ENCODE peak calls at places on chromosome 15, in four cellular contexts. B is neural progenitor cell, R is PC-3, Y is SK-N-SH. O is an unnamed sample.

GRCh38 chr15:32849769-32850668 is 132.2 kb downstream of the GREM1 start:
- DNase-seq in B (no peak), R (peak), Y (no peak), O (no peak)

GRCh38 chr15:93028111-93028631 is 60.8 kb downstream of the RGMA start:
- DNase-seq in B (no peak), R (no peak), Y (no peak), O (no peak)

GRCh38 chr15:23440596-23440995 is 6.4 kb downstream of the GOLGA6L2 start:
- DNase-seq in B (no peak), R (no peak), Y (no peak), O (no peak)

GRCh38 chr15:60745469-60745971 is 266.6 kb upstream of the ICE2 start:
- DNase-seq in B (no peak), R (no peak), Y (no peak), O (no peak)

GRCh38 chr15:97691799-97692198 is 268.7 kb upstream of the ARRDC4 start:
- DNase-seq in B (no peak), R (peak), Y (no peak), O (no peak)

GRCh38 chr15:82968066-82968465 is 15.5 kb upstream of the HOMER2 start:
- DNase-seq in B (no peak), R (no peak), Y (no peak), O (no peak)

GRCh38 chr15:39574416-39574815 is 6.5 kb upstream of the THBS1 start:
- DNase-seq in B (no peak), R (no peak), Y (no peak), O (no peak)

GRCh38 chr15:62624541-62625399 is 417.8 kb upstream of the TPM1 start:
- DNase-seq in B (peak), R (no peak), Y (no peak), O (no peak)

GRCh38 chr15:69685524-69686452 is 233.2 kb downstream of the RPLP1 start:
- DNase-seq in B (no peak), R (no peak), Y (no peak), O (no peak)

GRCh38 chr15:38438031-38438986 is 15.6 kb upstream of the FAM98B start:
- DNase-seq in B (no peak), R (no peak), Y (no peak), O (no peak)

GRCh38 chr15:57224664-57225063 is 151.6 kb upstream of the CGNL1 start:
- DNase-seq in B (no peak), R (peak), Y (no peak), O (no peak)

GRCh38 chr15:63196846-63197245 is 7.4 kb downstream of the RAB8B start:
- DNase-seq in B (no peak), R (no peak), Y (peak), O (no peak)

GRCh38 chr15:74136584-74137543 is 6.5 kb downstream of the ISLR2 start:
- DNase-seq in B (no peak), R (no peak), Y (no peak), O (no peak)

GRCh38 chr15:68364028-68364659 is 67.8 kb downstream of the ITGA11 start:
- DNase-seq in B (no peak), R (no peak), Y (no peak), O (no peak)

GRCh38 chr15:74489518-74490338 is 28.8 kb upstream of the UBL7 start:
- DNase-seq in B (peak), R (peak), Y (peak), O (peak)

GRCh38 chr15:86879250-86880229 is 799.9 kb downstream of the AGBL1 start:
- DNase-seq in B (no peak), R (peak), Y (no peak), O (no peak)

GRCh38 chr15:83871808-83872559 is 218.1 kb downstream of the ADAMTSL3 start:
- DNase-seq in B (no peak), R (peak), Y (no peak), O (no peak)

GRCh38 chr15:90560229-90560771 is 30.6 kb downstream of the CRTC3 start:
- DNase-seq in B (peak), R (no peak), Y (peak), O (no peak)

GRCh38 chr15:33706173-33706572 is 262.1 kb upstream of the CHRM5 start:
- DNase-seq in B (no peak), R (no peak), Y (no peak), O (no peak)

GRCh38 chr15:32733276-32733675 is 15.5 kb downstream of the GREM1 start:
- DNase-seq in B (no peak), R (no peak), Y (no peak), O (no peak)

GRCh38 chr15:33553157-33553556 is 242.4 kb downstream of the RYR3 start:
- DNase-seq in B (no peak), R (no peak), Y (no peak), O (no peak)

GRCh38 chr15:100373942-100374341 is 32.2 kb upstream of the ADAMTS17 start:
- DNase-seq in B (no peak), R (no peak), Y (no peak), O (no peak)

GRCh38 chr15:101578443-101578894 is 73.7 kb downstream of the TM2D3 start:
- DNase-seq in B (peak), R (peak), Y (peak), O (no peak)

GRCh38 chr15:82093774-82094211 is 48.0 kb upstream of the MEX3B start:
- DNase-seq in B (no peak), R (peak), Y (no peak), O (no peak)

GRCh38 chr15:41821831-41822230 is 6.1 kb upstream of the JMJD7 start:
- DNase-seq in B (no peak), R (no peak), Y (no peak), O (no peak)

GRCh38 chr15:52256366-52256765 is 39.2 kb downstream of the MYO5C start:
- DNase-seq in B (peak), R (peak), Y (peak), O (peak)

GRCh38 chr15:58065011-58065444 is 483 bp downstream of the ALDH1A2 start:
- DNase-seq in B (peak), R (no peak), Y (no peak), O (no peak)

GRCh38 chr15:42640103-42640502 is 64.7 kb downstream of the STARD9 start:
- DNase-seq in B (no peak), R (no peak), Y (no peak), O (no peak)

GRCh38 chr15:71709808-71710418 is 100.4 kb upstream of the NR2E3 start:
- DNase-seq in B (no peak), R (no peak), Y (no peak), O (no peak)

GRCh38 chr15:56243774-56244236 is at the start of gene RFX7:
- DNase-seq in B (peak), R (peak), Y (peak), O (peak)

GRCh38 chr15:48352474-48353072 is 21.3 kb downstream of the DUT start:
- DNase-seq in B (peak), R (peak), Y (peak), O (peak)

GRCh38 chr15:50425219-50425618 is 1.0 kb downstream of the USP8 start:
- DNase-seq in B (peak), R (no peak), Y (no peak), O (no peak)

GRCh38 chr15:72671531-72671930 is 14.5 kb downstream of the HIGD2B start:
- DNase-seq in B (no peak), R (no peak), Y (no peak), O (no peak)

GRCh38 chr15:95345867-95346266 is 984.6 kb upstream of the NR2F2 start:
- DNase-seq in B (no peak), R (no peak), Y (no peak), O (no peak)

GRCh38 chr15:63045438-63046278 is 3.1 kb downstream of the TPM1 start:
- DNase-seq in B (no peak), R (no peak), Y (no peak), O (no peak)

GRCh38 chr15:99158626-99159412 is 53.9 kb downstream of the SYNM start:
- DNase-seq in B (no peak), R (no peak), Y (no peak), O (no peak)

GRCh38 chr15:52438047-52438446 is 90.6 kb downstream of the MYO5A start:
- DNase-seq in B (no peak), R (peak), Y (no peak), O (no peak)

GRCh38 chr15:86608461-86608860 is 528.8 kb downstream of the AGBL1 start:
- DNase-seq in B (peak), R (no peak), Y (no peak), O (no peak)

GRCh38 chr15:90095521-90095959 is 6.7 kb downstream of the IDH2 start:
- DNase-seq in B (no peak), R (no peak), Y (no peak), O (peak)

GRCh38 chr15:85296615-85297402 is 83.6 kb upstream of the AKAP13 start:
- DNase-seq in B (peak), R (peak), Y (peak), O (peak)
- H3K4me3 ChIP-seq in B (no peak), R (peak), Y (peak), O (peak)

GRCh38 chr15:96356494-96357455 is 26.3 kb downstream of the NR2F2 start:
- DNase-seq in B (peak), R (peak), Y (peak), O (no peak)
- TF ChIP-seq CTCF in B (peak), R (peak), Y (peak), O (peak)

DNA sequence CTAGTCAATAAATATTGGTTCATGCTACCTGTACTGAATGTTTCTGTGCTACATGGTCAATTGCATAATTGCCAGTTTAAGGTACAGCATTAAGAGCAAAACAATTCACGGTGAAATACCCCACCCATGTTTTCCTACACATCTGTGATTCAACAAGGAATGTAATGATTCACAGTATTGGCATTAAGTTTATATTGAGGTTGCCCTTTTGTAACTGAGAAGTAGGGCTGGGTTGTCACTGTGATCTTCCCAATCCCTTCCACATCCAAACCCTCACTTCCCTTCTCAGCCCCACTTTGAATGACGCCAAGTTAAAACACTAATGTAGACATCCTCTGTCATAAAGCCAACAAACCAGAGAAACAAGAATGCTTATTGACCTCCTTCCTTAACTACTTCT is 112.0 kb upstream of the TJP1 start:
- DNase-seq in B (no peak), R (peak), Y (no peak), O (no peak)
- TF ChIP-seq EZH2phosphoT487 in B (no peak), R (no peak), Y (no peak), O (no peak)

DNA sequence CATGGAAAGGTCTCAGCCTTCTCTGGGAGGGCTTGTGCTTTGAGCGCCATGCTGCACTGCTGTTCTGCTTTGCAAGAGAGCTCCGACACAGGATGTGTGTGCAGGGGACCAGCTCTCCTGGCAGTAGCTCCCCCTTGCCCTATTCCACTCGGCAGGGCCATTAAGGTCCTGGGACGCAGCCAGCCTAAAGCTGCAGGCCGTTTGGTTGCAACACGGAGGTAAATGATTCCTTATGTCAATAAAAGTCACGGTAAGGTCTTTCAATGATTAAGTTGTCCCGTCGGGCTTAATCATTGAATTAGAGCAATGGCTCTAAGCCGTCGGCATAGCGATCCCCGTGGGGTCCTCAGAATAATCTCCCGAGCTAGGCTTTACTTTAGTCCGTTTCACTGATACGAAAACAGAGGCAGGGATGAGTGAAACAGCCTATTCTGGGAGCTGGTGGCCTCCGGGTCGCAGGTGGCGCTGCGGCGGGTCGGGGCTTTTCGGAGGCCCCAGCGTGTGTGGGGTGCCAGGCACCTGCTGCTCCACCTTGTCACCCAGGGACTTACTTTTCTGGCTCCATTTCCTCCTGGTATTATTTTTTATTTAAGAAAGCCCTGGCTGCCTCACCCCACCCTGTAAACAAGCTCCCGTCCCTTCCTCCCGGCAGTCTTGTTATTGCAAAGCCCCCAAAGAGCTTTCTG is 525.2 kb downstream of the OCA2 start:
- DNase-seq in B (peak), R (no peak), Y (peak), O (no peak)
- H3K4me3 ChIP-seq in B (no peak), R (no peak), Y (no peak), O (no peak)

GRCh38 chr15:77112819-77113569 is 42.1 kb upstream of the TSPAN3 start:
- DNase-seq in B (peak), R (no peak), Y (no peak), O (no peak)
- TF ChIP-seq CTCF in B (peak), R (no peak), Y (no peak), O (no peak)

DNA sequence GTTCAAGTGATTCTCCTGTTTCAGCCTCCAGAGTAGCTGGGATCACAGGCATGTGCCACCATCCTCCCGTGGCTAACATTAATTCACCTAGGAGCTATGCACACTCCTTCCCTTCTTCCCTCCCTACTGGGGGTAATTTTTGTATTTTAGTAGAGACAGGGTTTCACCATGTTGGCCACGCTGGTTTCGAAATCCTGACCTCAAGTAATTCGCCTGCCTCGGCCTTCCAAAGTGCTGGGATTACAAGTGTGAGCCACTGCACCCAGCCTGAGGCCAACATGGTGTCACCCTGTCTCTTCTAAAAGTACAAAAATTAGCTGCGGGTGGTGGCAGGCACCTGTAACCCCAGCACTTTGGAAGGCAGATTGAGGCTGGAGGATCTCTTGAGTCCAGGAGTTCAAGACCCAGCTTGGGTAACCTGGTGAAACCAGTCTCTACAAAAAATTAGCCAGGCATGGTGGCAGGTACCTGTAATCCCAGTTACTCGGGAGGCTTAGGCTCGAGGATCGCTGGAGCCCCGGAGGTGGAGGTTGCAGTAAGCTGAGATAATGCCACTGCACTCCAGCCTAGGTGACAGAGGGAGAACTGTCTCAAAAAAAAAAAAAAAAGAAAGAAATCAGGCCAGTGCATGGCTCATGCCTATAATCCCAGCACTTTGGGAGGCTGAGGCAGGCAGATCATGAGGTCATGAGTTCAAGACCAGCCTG is 6.1 kb downstream of the RNU5B-1 start:
- DNase-seq in B (no peak), R (no peak), Y (no peak), O (no peak)
- TF ChIP-seq EZH2phosphoT487 in B (no peak), R (no peak), Y (no peak), O (no peak)

GRCh38 chr15:67116742-67117141 is 51.3 kb downstream of the SMAD3 start:
- DNase-seq in B (no peak), R (peak), Y (no peak), O (no peak)

GRCh38 chr15:67114846-67115521 is 49.6 kb downstream of the SMAD3 start:
- DNase-seq in B (no peak), R (peak), Y (no peak), O (no peak)

GRCh38 chr15:67117356-67117755 is 52.0 kb downstream of the SMAD3 start:
- DNase-seq in B (no peak), R (no peak), Y (no peak), O (no peak)

GRCh38 chr15:67114046-67114445 is 48.6 kb downstream of the SMAD3 start:
- DNase-seq in B (no peak), R (no peak), Y (no peak), O (no peak)

DNA sequence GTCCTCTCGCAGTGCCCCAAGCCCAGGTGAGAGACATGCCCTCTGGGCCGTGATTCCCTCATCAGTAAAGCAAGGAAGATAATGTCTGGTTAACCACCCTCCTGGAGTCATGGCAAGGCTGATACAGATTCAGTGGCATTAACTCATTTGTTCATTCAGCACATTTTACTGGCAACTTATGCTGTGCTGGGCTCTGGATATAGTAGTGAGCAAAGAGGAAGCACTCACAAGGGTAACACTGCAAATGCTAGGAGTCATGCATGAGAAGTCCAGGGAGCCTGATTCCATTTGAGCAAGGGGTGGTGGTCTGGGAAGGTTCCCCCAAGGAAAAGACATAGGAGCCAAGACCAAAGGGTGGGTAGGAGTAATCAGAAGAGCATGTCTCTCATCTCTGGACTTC is 50.2 kb downstream of the SMAD3 start:
- DNase-seq in B (no peak), R (no peak), Y (no peak), O (peak)
- H3K4me3 ChIP-seq in B (no peak), R (no peak), Y (no peak), O (no peak)